ENCODE peak calls at places on chromosomes 4 and X, in nine cellular contexts. R is DMS 273 treated with DMSO at 0.1 percent for 48 hours; J is T47D; W is GM23248; I is germinal center; N is NCI-H2081; H is activated CD8-positive, alpha-beta memory T cell treated with anti-CD3 and anti-CD28 coated beads for 48 hours; M is HEK293T; D is iris pigment epithelial cell. T is an unnamed sample.

GRCh38 chrX:39427492-39428289 is 626.4 kb downstream of the MID1IP1 start:
- DNase-seq in R (no peak), J (no peak), W (peak; percentile 58), I (no peak), N (no peak), H (no peak), M (no peak), D (peak; percentile 34), T (no peak)

GRCh38 chrX:134537179-134537945 is 77.4 kb downstream of the HPRT1 start:
- DNase-seq in R (no peak), J (no peak), W (peak; percentile 73), I (no peak), N (no peak), H (no peak), M (no peak), D (peak; percentile 68), T (no peak)

GRCh38 chr4:5971077-5971447 is 47.2 kb downstream of the C4orf50 start:
- DNase-seq in R (no peak), J (no peak), W (no peak), I (no peak), N (no peak), H (no peak), M (no peak), D (no peak), T (no peak)

GRCh38 chr4:186249785-186250739 is 15.9 kb upstream of the F11 start:
- DNase-seq in R (no peak), J (no peak), W (peak; percentile 17), I (no peak), N (no peak), H (no peak), M (no peak), D (peak; percentile 69), T (no peak)

GRCh38 chrX:45803383-45803921 is 602.8 kb upstream of the DIPK2B start:
- DNase-seq in R (no peak), J (no peak), W (peak; percentile 90), I (no peak), N (no peak), H (no peak), M (no peak), D (peak; percentile 90), T (no peak)

GRCh38 chr4:24754586-24754985 is 40.8 kb upstream of the SOD3 start:
- DNase-seq in R (no peak), J (no peak), W (no peak), I (no peak), N (no peak), H (no peak), M (no peak), D (no peak), T (no peak)

GRCh38 chrX:2708601-2709200 is 17.6 kb downstream of the CD99 start:
- DNase-seq in R (no peak), J (no peak), W (no peak), I (no peak), N (no peak), H (no peak), M (no peak), D (no peak), T (no peak)

GRCh38 chr4:178752954-178753525 is 1310.8 kb upstream of the AGA start:
- DNase-seq in R (no peak), J (no peak), W (no peak), I (no peak), N (no peak), H (no peak), M (no peak), D (no peak), T (no peak)

GRCh38 chrX:2272337-2272736 is 228.4 kb downstream of the DHRSX start:
- DNase-seq in R (no peak), J (no peak), W (no peak), I (no peak), N (no peak), H (no peak), M (no peak), D (no peak), T (no peak)

GRCh38 chr4:102878901-102879300 is 10.1 kb downstream of the CISD2 start:
- DNase-seq in R (no peak), J (no peak), W (no peak), I (no peak), N (no peak), H (no peak), M (no peak), D (no peak), T (no peak)

GRCh38 chrX:134026732-134027311 is 41.4 kb upstream of the GPC3 start:
- DNase-seq in R (no peak), J (peak; percentile 1), W (peak; percentile 28), I (peak; percentile 2), N (peak; percentile 3), H (no peak), M (peak; percentile 73), D (peak; percentile 42), T (no peak)

GRCh38 chr4:183183906-183184535 is 85.0 kb downstream of the WWC2 start:
- DNase-seq in R (no peak), J (no peak), W (no peak), I (no peak), N (no peak), H (no peak), M (no peak), D (no peak), T (no peak)

GRCh38 chr4:101349346-101350064 is 2.2 kb upstream of the PPP3CA start:
- DNase-seq in R (peak; percentile 66), J (peak; percentile 18), W (peak; percentile 35), I (no peak), N (peak; percentile 73), H (no peak), M (no peak), D (no peak), T (no peak)

GRCh38 chrX:49233176-49233575 is at the start of gene CACNA1F:
- DNase-seq in R (no peak), J (no peak), W (no peak), I (no peak), N (no peak), H (no peak), M (no peak), D (no peak), T (no peak)

GRCh38 chr4:35734381-35735098 is 509.8 kb downstream of the ARAP2 start:
- DNase-seq in R (no peak), J (no peak), W (no peak), I (no peak), N (no peak), H (no peak), M (no peak), D (no peak), T (no peak)

T was measured in hippocampal formation.